ENCODE peak calls at places on chromosomes 3 and 15, in ten cellular contexts. Y is right cardiac atrium, V is dorsolateral prefrontal cortex, I is A673, K is breast epithelium, O is fibroblast of lung, U is AG10803, M is ovary, E is hepatocyte, X is GM06990. G is an unnamed sample.

GRCh38 chr15:51724673-51725072 is 12.8 kb downstream of the LYSMD2 start:
- DNase-seq in Y (no peak), V (no peak), I (peak; percentile 16), K (no peak), O (no peak), U (no peak), M (no peak), E (no peak), X (no peak), G (no peak)

GRCh38 chr3:14297784-14298236 is 104.6 kb upstream of the SLC6A6 start:
- DNase-seq in Y (peak; percentile 70), V (no peak), I (peak; percentile 19), K (no peak), O (peak; percentile 34), U (no peak), M (peak; percentile 94), E (no peak), X (no peak), G (no peak)

GRCh38 chr15:87154771-87155170 is 1075.1 kb downstream of the AGBL1 start:
- DNase-seq in Y (no peak), V (no peak), I (no peak), K (no peak), O (peak; percentile 95), U (peak; percentile 45), M (no peak), E (no peak), X (no peak), G (no peak)

GRCh38 chr3:42014443-42014945 is 52.6 kb upstream of the ULK4 start:
- DNase-seq in Y (no peak), V (no peak), I (no peak), K (no peak), O (no peak), U (no peak), M (no peak), E (no peak), X (peak; percentile 24), G (no peak)

GRCh38 chr15:82643992-82644391 is 3.2 kb downstream of the CPEB1 start:
- DNase-seq in Y (no peak), V (no peak), I (no peak), K (no peak), O (no peak), U (no peak), M (no peak), E (no peak), X (no peak), G (no peak)

GRCh38 chr3:8318002-8318649 is 183.5 kb upstream of the LMCD1 start:
- DNase-seq in Y (no peak), V (no peak), I (peak; percentile 58), K (no peak), O (peak; percentile 50), U (peak; percentile 68), M (no peak), E (no peak), X (no peak), G (no peak)

GRCh38 chr3:156594229-156594683 is 39.3 kb upstream of the SSR3 start:
- DNase-seq in Y (no peak), V (no peak), I (peak; percentile 56), K (no peak), O (no peak), U (no peak), M (no peak), E (peak; percentile 43), X (no peak), G (no peak)

GRCh38 chr3:57587946-57588345 is 9.2 kb downstream of the ARF4 start:
- DNase-seq in Y (no peak), V (no peak), I (no peak), K (no peak), O (no peak), U (no peak), M (no peak), E (no peak), X (no peak), G (no peak)

DNA sequence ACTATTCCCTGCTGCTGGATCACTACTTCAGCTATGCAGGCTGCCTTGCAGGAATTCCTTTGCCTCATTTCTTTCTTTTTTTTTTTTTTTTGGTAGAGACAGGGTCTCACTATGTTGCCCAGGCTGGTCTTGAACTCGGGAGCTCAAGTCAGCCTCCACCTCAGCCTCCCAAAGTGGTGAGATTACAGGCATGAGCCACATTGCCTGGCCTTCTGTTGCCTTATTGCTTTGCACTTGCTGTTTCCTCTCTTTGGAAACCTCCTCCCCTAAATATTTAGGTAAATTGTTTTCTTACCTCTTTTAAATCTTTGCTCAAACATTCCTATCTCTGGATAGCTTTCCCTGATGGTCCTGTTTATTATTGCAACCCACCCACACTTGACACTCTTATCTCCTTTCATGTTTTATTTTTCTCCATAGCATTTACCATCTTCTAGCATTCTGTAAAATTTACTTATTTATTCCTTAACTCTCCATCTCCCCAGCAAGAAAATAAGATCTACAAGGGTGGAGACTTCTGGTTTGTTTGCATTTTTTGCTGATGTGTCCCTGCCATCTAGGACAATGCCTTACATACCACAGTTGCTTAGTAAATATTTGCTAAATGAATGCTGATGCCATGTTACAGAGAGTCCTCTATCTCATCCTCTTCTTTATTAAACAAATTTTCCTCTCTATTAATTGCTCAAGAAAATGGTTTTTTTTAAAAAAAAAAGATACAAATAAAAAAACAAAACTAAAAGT is 134.8 kb downstream of the P2RY1 start:
- DNase-seq in Y (no peak), V (no peak), I (no peak), K (no peak), O (peak; percentile 12), U (peak; percentile 84), M (no peak), E (no peak), X (no peak), G (no peak)
- H3K4me3 ChIP-seq in Y (no peak overlapping the region), V (no peak overlapping the region), I (no peak overlapping the region), K (no peak overlapping the region), O (no peak overlapping the region), U (no peak overlapping the region), M (no peak overlapping the region), E (no peak overlapping the region), X (no peak overlapping the region), G (no peak overlapping the region)

GRCh38 chr3:40780341-40780800 is 255.6 kb downstream of the ZNF621 start:
- DNase-seq in Y (peak; percentile 83), V (peak; percentile 90), I (no peak), K (peak; percentile 79), O (no peak), U (peak; percentile 19), M (peak; percentile 67), E (peak; percentile 14), X (no peak), G (peak; percentile 72)
- H3K4me3 ChIP-seq in Y (no peak overlapping the region), V (peak overlapping the region; percentile 47), I (no peak overlapping the region), K (peak overlapping the region; percentile 58), O (no peak overlapping the region), U (peak overlapping the region; percentile 31), M (no peak overlapping the region), E (no peak overlapping the region), X (no peak overlapping the region), G (no peak overlapping the region)

GRCh38 chr15:45703670-45704328 is 69.0 kb downstream of the SQOR start:
- DNase-seq in Y (no peak), V (no peak), I (no peak), K (no peak), O (no peak), U (no peak), M (no peak), E (peak; percentile 31), X (no peak), G (no peak)
- H3K4me3 ChIP-seq in Y (peak overlapping the region; percentile 66), V (peak overlapping the region; percentile 58), I (no peak overlapping the region), K (peak overlapping the region; percentile 68), O (no peak overlapping the region), U (peak overlapping the region; percentile 65), M (no peak overlapping the region), E (peak overlapping the region; percentile 62), X (no peak overlapping the region), G (no peak overlapping the region)

GRCh38 chr3:11626084-11626463 is 17.6 kb downstream of the VGLL4 start:
- DNase-seq in Y (no peak), V (no peak), I (no peak), K (no peak), O (no peak), U (no peak), M (no peak), E (no peak), X (peak; percentile 46), G (no peak)

GRCh38 chr3:11625376-11626083 is 18.2 kb downstream of the VGLL4 start:
- DNase-seq in Y (no peak), V (no peak), I (no peak), K (no peak), O (no peak), U (no peak), M (no peak), E (no peak), X (no peak), G (no peak)

GRCh38 chr3:11624704-11625375 is 18.9 kb downstream of the VGLL4 start:
- DNase-seq in Y (no peak), V (no peak), I (no peak), K (no peak), O (no peak), U (no peak), M (no peak), E (no peak), X (no peak), G (no peak)

GRCh38 chr3:11622846-11623550 is 20.7 kb downstream of the VGLL4 start:
- DNase-seq in Y (no peak), V (no peak), I (no peak), K (no peak), O (peak; percentile 75), U (no peak), M (no peak), E (no peak), X (no peak), G (no peak)

GRCh38 chr3:11624161-11624560 is 19.6 kb downstream of the VGLL4 start:
- DNase-seq in Y (no peak), V (no peak), I (no peak), K (no peak), O (no peak), U (no peak), M (no peak), E (no peak), X (peak; percentile 57), G (no peak)
- H3K4me3 ChIP-seq in Y (no peak overlapping the region), V (no peak overlapping the region), I (no peak overlapping the region), K (no peak overlapping the region), O (no peak overlapping the region), U (no peak overlapping the region), M (no peak overlapping the region), E (no peak overlapping the region), X (no peak overlapping the region), G (no peak overlapping the region)

DNA sequence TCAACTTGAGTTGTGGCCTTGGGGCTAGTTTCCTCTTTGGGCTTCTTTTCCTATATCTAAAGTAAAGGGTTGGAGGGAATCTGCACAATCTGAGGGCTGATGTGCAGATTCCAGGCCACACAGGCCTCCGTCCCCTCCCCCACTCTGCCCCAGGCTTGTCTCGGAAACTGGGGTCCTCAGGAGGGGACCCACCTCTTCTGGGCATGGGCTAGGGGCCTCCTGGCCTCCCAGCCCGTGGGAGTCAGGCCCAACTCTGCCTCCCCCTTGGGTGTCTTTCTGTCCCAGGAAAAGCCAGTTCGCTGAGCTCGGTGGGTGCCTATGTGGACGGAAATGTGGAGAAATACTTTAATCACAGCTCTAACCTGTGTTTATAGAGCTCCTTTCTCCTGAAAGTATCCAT is 4.8 kb downstream of the SMAD6 start:
- DNase-seq in Y (no peak), V (no peak), I (no peak), K (no peak), O (no peak), U (no peak), M (no peak), E (no peak), X (no peak), G (no peak)
- H3K4me3 ChIP-seq in Y (peak overlapping the region; percentile 95), V (no peak overlapping the region), I (peak overlapping the region; percentile 63), K (no peak overlapping the region), O (peak overlapping the region; percentile 14), U (peak overlapping the region; percentile 48), M (peak overlapping the region; percentile 15), E (peak overlapping the region; percentile 9), X (no peak overlapping the region), G (no peak overlapping the region)

GRCh38 chr15:99324082-99324620 is 72.9 kb downstream of the LRRC28 start:
- DNase-seq in Y (no peak), V (no peak), I (peak; percentile 59), K (no peak), O (peak; percentile 95), U (peak; percentile 76), M (no peak), E (no peak), X (peak; percentile 43), G (no peak)
- H3K4me3 ChIP-seq in Y (no peak overlapping the region), V (no peak overlapping the region), I (no peak overlapping the region), K (no peak overlapping the region), O (no peak overlapping the region), U (peak overlapping the region; percentile 35), M (no peak overlapping the region), E (no peak overlapping the region), X (no peak overlapping the region), G (no peak overlapping the region)

G was measured in lower leg skin.